ENCODE peak calls at places on chromosomes 2 and 18, in eight cellular contexts. H is HCT116, L is upper lobe of left lung, K is K562, I is Panc1, D is GM23338, R is GM12878, G is HepG2. O is an unnamed sample.

GRCh38 chr2:109295781-109296117 is 166.7 kb downstream of the SH3RF3 start:
- ATAC-seq in H (no peak), L (no peak), K (peak), I (peak), D (peak), R (no peak), G (peak), O (no peak)

GRCh38 chr2:231680992-231681852 is 27.1 kb upstream of the PTMA start:
- ATAC-seq in H (peak), L (peak), K (peak), I (peak), D (peak), R (peak), G (peak), O (peak)

GRCh38 chr2:232348936-232349335 is 29.6 kb upstream of the ALPP start:
- ATAC-seq in H (peak), L (no peak), K (no peak), I (no peak), D (no peak), R (peak), G (no peak), O (no peak)

GRCh38 chr2:219488844-219489194 is 9.9 kb upstream of the GMPPA start:
- ATAC-seq in H (no peak), L (no peak), K (no peak), I (no peak), D (no peak), R (no peak), G (no peak), O (no peak)

GRCh38 chr18:36934884-36935283 is 106.0 kb downstream of the KIAA1328 start:
- ATAC-seq in H (no peak), L (peak), K (no peak), I (no peak), D (no peak), R (no peak), G (no peak), O (no peak)

GRCh38 chr2:191486584-191487320 is 191.2 kb upstream of the NABP1 start:
- ATAC-seq in H (peak), L (peak), K (no peak), I (peak), D (no peak), R (no peak), G (no peak), O (no peak)

GRCh38 chr2:201955231-201955630 is 78.4 kb upstream of the FZD7 start:
- ATAC-seq in H (no peak), L (no peak), K (no peak), I (no peak), D (no peak), R (no peak), G (no peak), O (no peak)

GRCh38 chr2:177711472-177712276 is 319.1 kb downstream of the AGPS start:
- ATAC-seq in H (no peak), L (peak), K (peak), I (no peak), D (no peak), R (no peak), G (no peak), O (no peak)

GRCh38 chr2:227582369-227582768 is 16.3 kb upstream of the SCYGR2 start:
- ATAC-seq in H (no peak), L (no peak), K (no peak), I (no peak), D (no peak), R (no peak), G (no peak), O (no peak)

GRCh38 chr2:16683576-16683975 is 17.9 kb upstream of the CYRIA start:
- ATAC-seq in H (no peak), L (no peak), K (no peak), I (no peak), D (no peak), R (peak), G (no peak), O (no peak)

GRCh38 chr18:69935319-69936190 is 12.1 kb downstream of the CD226 start:
- ATAC-seq in H (no peak), L (peak), K (no peak), I (no peak), D (no peak), R (peak), G (peak), O (no peak)

GRCh38 chr2:152542344-152542994 is 174.8 kb downstream of the PRPF40A start:
- ATAC-seq in H (no peak), L (no peak), K (no peak), I (peak), D (no peak), R (no peak), G (peak), O (no peak)

GRCh38 chr2:75559633-75560021 is 1.1 kb downstream of the EVA1A start:
- ATAC-seq in H (no peak), L (no peak), K (no peak), I (no peak), D (no peak), R (no peak), G (no peak), O (no peak)
- H3K4me3 ChIP-seq in H (peak), L (peak), K (no peak), I (peak), D (peak), R (no peak), G (peak), O (no peak)

GRCh38 chr2:10036095-10036879 is 7.1 kb upstream of the KLF11 start:
- ATAC-seq in H (peak), L (peak), K (no peak), I (peak), D (peak), R (peak), G (peak), O (peak)
- TF ChIP-seq POLR2AphosphoS5 in H (no peak), L (peak), K (no peak), I (peak), D (no peak), R (no peak), G (no peak), O (peak)

DNA sequence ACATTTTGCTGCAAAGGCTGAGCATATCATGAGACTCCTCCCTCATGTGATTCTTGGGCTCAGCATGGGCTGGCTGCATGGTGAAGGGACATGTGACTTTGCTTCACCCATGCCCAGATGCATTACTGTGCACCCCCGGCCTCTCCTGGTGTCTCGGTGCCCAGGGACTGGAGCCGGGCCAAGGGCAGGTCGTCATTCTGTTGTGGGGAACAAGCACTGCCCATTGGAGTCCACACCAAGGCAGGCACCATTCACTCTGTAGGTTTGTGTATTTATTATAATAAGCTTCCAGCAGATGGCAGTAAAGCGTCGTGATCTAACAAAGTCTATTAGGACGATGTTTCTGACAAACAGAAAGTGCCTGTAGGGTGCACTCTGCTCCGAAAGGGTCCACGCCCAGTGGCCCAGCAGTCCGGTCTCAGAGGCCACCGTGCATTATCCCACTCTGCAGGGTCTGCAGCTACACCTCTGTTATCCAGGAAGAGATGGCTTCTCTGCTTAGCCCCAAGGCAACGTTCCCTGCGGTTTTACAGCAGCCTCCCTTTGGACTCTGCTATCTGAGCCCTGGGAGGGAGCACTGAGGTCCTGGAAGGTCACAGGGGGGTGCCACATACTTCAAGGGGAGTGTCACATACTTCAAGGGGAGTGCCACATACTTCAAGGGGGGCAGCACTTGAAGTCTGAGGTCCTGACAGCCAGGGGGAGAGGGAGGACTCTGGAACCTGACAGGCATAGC is 219.6 kb downstream of the TSN start:
- ATAC-seq in H (peak), L (peak), K (peak), I (peak), D (peak), R (peak), G (peak), O (peak)
- H3K4me3 ChIP-seq in H (no peak), L (peak), K (no peak), I (peak), D (no peak), R (peak), G (peak), O (peak)

DNA sequence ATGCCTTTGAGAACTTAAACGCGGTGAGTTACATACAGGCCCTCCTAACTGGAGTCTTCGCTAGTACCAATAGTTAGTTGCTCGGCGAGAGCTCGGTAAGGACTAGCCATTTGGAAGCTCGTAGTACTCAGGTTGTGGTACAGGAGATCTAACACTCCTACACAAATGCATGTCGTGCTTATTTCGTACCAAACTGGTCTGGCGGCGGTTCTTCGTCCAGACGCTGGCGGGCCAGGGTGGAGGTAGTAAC is 346 bp upstream of the VRK2 start:
- ATAC-seq in H (peak), L (no peak), K (peak), I (peak), D (no peak), R (no peak), G (no peak), O (no peak)
- TF ChIP-seq POLR2AphosphoS5 in H (no peak), L (no peak), K (no peak), I (no peak), D (no peak), R (peak), G (no peak), O (no peak)

O was measured in gastroesophageal sphincter.